ENCODE peak calls at places on chromosomes 5 and 9, in seven cellular contexts. C, M, S, X, D, F and E are unnamed samples.
A peak's percentile ranks its signal among the peaks of the same experiment; 100 is the strongest.

GRCh38 chr5:10277773-10278630 is 27.9 kb downstream of the CCT5 start:
- DNase-seq in X (no peak), D (no peak), M (no peak), F (no peak), S (no peak), C (no peak), E (no peak)

GRCh38 chr9:114570742-114571141 is 16.8 kb upstream of the ATP6V1G1 start:
- DNase-seq in M (no peak), D (no peak), C (no peak), F (no peak), S (no peak), X (no peak), E (no peak)

GRCh38 chr5:169002941-169003555 is 297.9 kb downstream of the SLIT3 start:
- DNase-seq in D (no peak), C (no peak), M (no peak), X (no peak), F (no peak), S (no peak), E (no peak)

GRCh38 chr5:11324521-11325289 is 563.7 kb upstream of the DAP start:
- DNase-seq in S (no peak), C (no peak), D (no peak), X (no peak), M (no peak), F (no peak), E (no peak)

GRCh38 chr5:74149395-74149794 is 491.1 kb downstream of the ENC1 start:
- DNase-seq in M (peak; percentile 48), C (peak; percentile 73), X (no peak), F (peak; percentile 25), D (peak; percentile 85), S (peak; percentile 9), E (peak; percentile 48)

GRCh38 chr9:70601000-70601929 is 186.8 kb upstream of the KLF9 start:
- DNase-seq in X (no peak), D (peak; percentile 84), S (peak; percentile 86), C (peak; percentile 86), M (peak; percentile 97), F (peak; percentile 70), E (peak; percentile 82)

GRCh38 chr9:79719989-79720388 is 148.2 kb downstream of the TLE4 start:
- DNase-seq in M (no peak), C (no peak), X (no peak), D (no peak), S (no peak), F (no peak), E (no peak)

GRCh38 chr5:97297063-97297715 is 114.1 kb upstream of the RIOK2 start:
- DNase-seq in S (no peak), M (no peak), C (no peak), D (no peak), F (peak; percentile 6), X (peak; percentile 61), E (no peak)

GRCh38 chr5:72206994-72207393 is 99.7 kb downstream of the MAP1B start:
- DNase-seq in C (no peak), X (no peak), D (no peak), F (no peak), M (no peak), S (no peak), E (no peak)

GRCh38 chr5:154118832-154119442 is 71.6 kb upstream of the GALNT10 start:
- DNase-seq in S (no peak), X (no peak), D (no peak), C (no peak), M (no peak), F (peak; percentile 57), E (no peak)

GRCh38 chr5:153551537-153552079 is 61.1 kb downstream of the GRIA1 start:
- DNase-seq in X (no peak), C (no peak), F (peak; percentile 91), S (no peak), M (no peak), D (no peak), E (no peak)

GRCh38 chr9:92980085-92980745 is 32.9 kb downstream of the FGD3 start:
- DNase-seq in S (no peak), D (no peak), M (no peak), C (no peak), X (peak; percentile 35), F (peak; percentile 77), E (no peak)

GRCh38 chr9:133304158-133304470 is 29.1 kb upstream of the ABO start:
- DNase-seq in F (no peak), M (no peak), C (no peak), X (no peak), D (peak; percentile 21), S (no peak), E (no peak)

GRCh38 chr5:55175781-55176175 is 2.8 kb upstream of the CDC20B start:
- DNase-seq in M (no peak), D (no peak), F (no peak), S (no peak), X (no peak), C (no peak), E (no peak)

GRCh38 chr9:136532799-136533774 is 12.8 kb downstream of the NOTCH1 start:
- DNase-seq in F (no peak), X (no peak), D (no peak), M (no peak), S (no peak), C (no peak), E (no peak)

GRCh38 chr9:69582018-69582417 is 90.2 kb downstream of the APBA1 start:
- DNase-seq in D (no peak), X (no peak), F (no peak), C (no peak), S (no peak), M (no peak), E (no peak)

GRCh38 chr5:148912714-148913398 is 86.4 kb downstream of the ADRB2 start:
- DNase-seq in C (no peak), F (peak; percentile 100), M (no peak), X (no peak), S (no peak), D (no peak), E (peak; percentile 24)

GRCh38 chr5:38932854-38933408 is 87.1 kb downstream of the OSMR start:
- DNase-seq in M (no peak), D (no peak), X (no peak), S (no peak), C (no peak), F (no peak), E (peak; percentile 71)

DNA sequence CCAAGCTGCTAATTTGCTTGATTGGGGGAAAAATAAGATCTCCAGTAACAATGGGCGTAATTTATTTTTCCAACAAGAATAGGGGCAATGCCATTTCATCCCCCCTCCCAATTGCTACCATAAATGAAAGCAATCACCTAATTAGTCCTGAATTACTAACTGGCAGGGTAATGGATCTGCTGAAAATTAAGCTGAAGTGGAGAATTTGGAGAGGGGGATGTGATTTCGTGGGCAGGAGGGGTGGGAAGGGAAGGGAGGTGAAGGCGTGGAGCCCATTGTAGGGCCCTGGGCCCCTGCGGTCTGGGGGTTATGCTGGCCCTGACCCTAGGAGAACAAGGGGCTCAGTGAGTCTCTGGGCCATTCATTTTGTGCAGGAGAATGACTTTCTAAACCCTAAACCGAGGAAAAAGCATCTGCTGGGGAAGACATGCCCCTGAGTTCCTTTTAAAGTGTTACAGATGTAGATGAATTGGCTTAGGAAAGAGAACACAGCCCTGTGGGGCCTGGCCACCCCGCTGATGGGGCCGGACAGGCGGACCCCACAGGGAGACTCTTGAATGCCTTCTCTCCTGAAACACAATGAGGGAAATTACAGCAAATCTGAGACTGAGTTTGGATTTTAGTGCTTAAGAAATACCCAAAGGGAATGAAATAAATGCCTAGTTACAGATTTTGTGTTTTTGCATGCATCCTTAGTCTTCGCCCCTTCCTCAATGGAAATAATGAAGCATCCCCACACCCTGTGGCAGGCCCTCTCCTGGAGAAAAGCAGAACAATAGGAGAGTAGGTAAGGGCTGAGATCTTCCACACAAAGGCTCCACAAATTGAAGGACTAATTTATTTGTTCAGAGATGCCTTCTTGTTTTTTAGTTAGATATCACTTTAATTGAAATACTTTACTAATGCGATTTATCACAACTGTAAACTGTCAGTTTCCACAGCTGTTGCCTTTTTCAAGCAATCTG is 143.2 kb downstream of the PSAT1 start:
- DNase-seq in S (no peak), X (no peak), D (no peak), C (no peak), F (no peak), M (no peak), E (no peak)
- H3K4me3 ChIP-seq in S (no peak overlapping the region), X (no peak overlapping the region), D (no peak overlapping the region), C (no peak overlapping the region), F (no peak overlapping the region), M (no peak overlapping the region), E (no peak overlapping the region)

GRCh38 chr5:76487784-76488183 is 84.7 kb downstream of the IQGAP2 start:
- DNase-seq in D (no peak), S (no peak), X (no peak), C (no peak), M (no peak), F (no peak), E (no peak)

GRCh38 chr5:76479973-76480667 is 77.0 kb downstream of the IQGAP2 start:
- DNase-seq in S (no peak), F (no peak), C (no peak), X (no peak), D (peak; percentile 44), M (no peak), E (no peak)

GRCh38 chr5:76485511-76485910 is 82.4 kb downstream of the IQGAP2 start:
- DNase-seq in M (no peak), C (no peak), F (no peak), D (no peak), X (no peak), S (no peak), E (no peak)

GRCh38 chr5:76483433-76483832 is 80.3 kb downstream of the IQGAP2 start:
- DNase-seq in S (no peak), C (no peak), M (no peak), F (no peak), X (no peak), D (no peak), E (no peak)

GRCh38 chr5:76482961-76483360 is 79.9 kb downstream of the IQGAP2 start:
- DNase-seq in M (no peak), D (no peak), X (no peak), F (no peak), S (no peak), C (no peak), E (no peak)
- H3K4me1 ChIP-seq in M (no peaks in the 10 kb centered on the region), D (peaks cover 28% of the 10 kb centered on the region), X (no peaks in the 10 kb centered on the region), F (no peaks in the 10 kb centered on the region), S (no peaks in the 10 kb centered on the region), C (no peaks in the 10 kb centered on the region), E (peaks cover 31% of the 10 kb centered on the region)

GRCh38 chr9:20569525-20569924 is 52.8 kb downstream of the MLLT3 start:
- DNase-seq in M (no peak), S (no peak), F (no peak), D (no peak), C (no peak), X (no peak), E (no peak)
- H3K4me3 ChIP-seq in M (no peak overlapping the region), S (no peak overlapping the region), F (no peak overlapping the region), D (no peak overlapping the region), C (no peak overlapping the region), X (no peak overlapping the region), E (no peak overlapping the region)

DNA sequence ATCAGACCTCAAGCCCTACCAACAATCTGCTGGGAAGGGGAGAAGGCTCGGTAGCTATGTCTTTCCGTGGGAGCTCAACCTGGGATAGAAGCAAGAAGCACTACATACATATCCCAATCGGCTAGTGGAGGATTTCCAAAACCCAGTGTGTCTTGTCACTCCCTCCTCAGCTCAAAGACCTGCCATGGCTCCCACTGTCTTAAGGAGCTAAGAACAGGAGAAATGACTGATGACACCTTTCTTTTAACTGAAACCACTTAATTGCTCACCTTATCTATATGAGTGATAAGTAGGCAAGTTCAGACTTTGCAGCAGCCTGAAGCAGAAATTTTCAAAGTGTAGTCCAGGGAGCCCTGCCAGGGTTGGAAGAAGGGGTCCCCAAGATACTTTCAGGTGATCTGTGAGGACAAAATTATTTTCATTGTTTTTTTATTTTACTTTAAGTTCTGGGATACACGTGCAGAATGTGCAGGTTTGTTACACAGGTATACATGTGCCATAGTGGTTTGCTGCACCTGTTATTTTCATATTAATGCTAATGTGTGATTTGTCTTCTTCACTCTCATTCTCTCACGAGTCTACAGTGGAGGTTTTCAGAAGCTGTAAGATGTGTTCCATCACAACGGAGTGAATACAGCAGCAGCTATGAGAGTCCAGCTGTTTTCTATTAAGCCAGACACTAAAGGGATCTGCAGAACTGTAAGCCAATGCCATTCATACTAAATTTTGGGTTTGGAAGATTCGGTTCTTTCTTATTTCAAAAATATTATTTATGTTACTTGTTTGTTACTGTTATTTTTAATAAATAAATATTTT is 41.4 kb downstream of the PAX5 start:
- DNase-seq in S (no peak), X (no peak), F (no peak), D (no peak), M (no peak), C (no peak), E (no peak)
- H3K4me1 ChIP-seq in S (no peaks in the 10 kb centered on the region), X (peaks cover 5% of the 10 kb centered on the region), F (no peaks in the 10 kb centered on the region), D (no peaks in the 10 kb centered on the region), M (peaks cover 2% of the 10 kb centered on the region), C (no peaks in the 10 kb centered on the region), E (no peaks in the 10 kb centered on the region)